ENCODE peak calls at places on chromosomes 5 and 9, in five cellular contexts. N is GM12878, B is fibroblast of lung, O is omental fat pad, F is psoas muscle. J is an unnamed sample.

GRCh38 chr9:36174271-36174670 is 5.1 kb downstream of the CCIN start:
- DNase-seq in N (no peak), B (no peak), O (no peak), F (no peak), J (no peak)

GRCh38 chr9:2560175-2560574 is 61.4 kb upstream of the VLDLR start:
- DNase-seq in N (no peak), B (no peak), O (no peak), F (no peak), J (no peak)

GRCh38 chr9:138104251-138105122 is 226.9 kb downstream of the CACNA1B start:
- DNase-seq in N (no peak), B (no peak), O (no peak), F (no peak), J (no peak)

GRCh38 chr5:138824516-138824915 is 50.6 kb downstream of the LRRTM2 start:
- DNase-seq in N (no peak), B (no peak), O (no peak), F (no peak), J (no peak)

GRCh38 chr9:2545881-2546490 is 75.6 kb upstream of the VLDLR start:
- DNase-seq in N (no peak), B (no peak), O (no peak), F (no peak), J (no peak)

GRCh38 chr9:21002040-21002439 is 29.4 kb downstream of the HACD4 start:
- DNase-seq in N (no peak), B (no peak), O (no peak), F (no peak), J (no peak)

GRCh38 chr9:89751081-89751855 is 146.5 kb downstream of the GADD45G start:
- DNase-seq in N (no peak), B (no peak), O (no peak), F (no peak), J (no peak)

GRCh38 chr9:36132081-36132480 is 4.5 kb upstream of the GLIPR2 start:
- DNase-seq in N (no peak), B (peak; percentile 88), O (no peak), F (no peak), J (no peak)

GRCh38 chr9:111455638-111456037 is 28.5 kb downstream of the ECPAS start:
- DNase-seq in N (no peak), B (no peak), O (no peak), F (no peak), J (no peak)

GRCh38 chr9:131395027-131395744 is 1.3 kb downstream of the PRRC2B start:
- DNase-seq in N (peak; percentile 26), B (no peak), O (no peak), F (no peak), J (peak; percentile 73)
- TF ChIP-seq CTCF in N (no peak), B (no peak), O (no peak), F (no peak), J (no peak)

DNA sequence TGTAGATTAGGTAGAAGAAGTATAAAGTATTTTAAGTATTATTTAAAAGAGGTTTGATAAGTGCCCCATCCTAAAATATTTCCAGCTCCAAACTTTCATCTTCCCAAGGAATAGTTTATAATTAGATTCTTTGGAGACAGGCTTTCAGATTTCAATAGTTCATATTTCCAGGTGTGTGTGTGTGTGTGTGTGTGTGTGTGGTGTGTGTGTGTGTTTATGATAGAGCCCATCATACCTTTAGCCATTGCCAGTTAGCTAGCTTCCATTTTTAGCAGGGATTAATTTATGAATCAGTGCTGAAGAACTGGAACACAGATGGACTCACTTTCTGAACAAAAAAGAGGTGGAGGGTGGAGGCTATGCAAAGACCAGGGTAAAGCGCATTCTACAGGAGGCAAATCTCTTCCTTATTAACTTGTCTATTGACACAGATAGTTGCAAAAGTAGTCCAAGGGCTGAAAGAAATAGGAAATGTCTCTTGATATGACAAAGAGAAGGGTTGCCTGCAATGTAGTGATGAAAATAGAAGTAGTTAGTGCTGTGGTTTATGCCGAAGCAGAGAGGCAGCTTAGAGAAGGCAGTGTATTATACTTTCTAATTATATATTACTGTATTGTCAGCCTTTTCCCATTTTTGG is 301.1 kb downstream of the MAN2A1 start:
- DNase-seq in N (no peak), B (no peak), O (no peak), F (no peak), J (no peak)
- TF ChIP-seq CTCF in N (no peak), B (no peak), O (no peak), F (no peak), J (no peak)

DNA sequence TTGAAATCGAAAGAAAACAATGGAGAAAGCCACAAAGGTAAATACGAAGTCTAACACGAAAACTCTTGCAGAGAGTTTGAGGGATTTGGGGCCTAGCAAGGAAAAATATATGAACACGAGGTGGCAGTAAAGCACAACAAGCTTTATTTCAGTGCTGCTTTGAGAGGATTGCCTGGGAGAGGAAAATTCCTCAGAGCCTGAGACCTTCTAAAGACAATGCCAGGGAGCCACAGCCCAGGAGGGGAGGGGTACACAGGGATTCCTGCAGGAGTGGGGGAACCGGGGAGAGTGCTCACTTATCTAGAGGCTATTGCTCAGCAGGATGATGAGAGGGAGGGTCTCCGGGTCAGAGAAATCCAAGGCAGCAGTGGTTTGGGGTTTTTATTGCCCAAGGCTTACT is 134.9 kb upstream of the ADCY2 start:
- DNase-seq in N (no peak), B (peak; percentile 9), O (no peak), F (no peak), J (no peak)
- TF ChIP-seq CTCF in N (peak; percentile 36), B (peak; percentile 8), O (no peak), F (peak; percentile 63), J (peak; percentile 57)

DNA sequence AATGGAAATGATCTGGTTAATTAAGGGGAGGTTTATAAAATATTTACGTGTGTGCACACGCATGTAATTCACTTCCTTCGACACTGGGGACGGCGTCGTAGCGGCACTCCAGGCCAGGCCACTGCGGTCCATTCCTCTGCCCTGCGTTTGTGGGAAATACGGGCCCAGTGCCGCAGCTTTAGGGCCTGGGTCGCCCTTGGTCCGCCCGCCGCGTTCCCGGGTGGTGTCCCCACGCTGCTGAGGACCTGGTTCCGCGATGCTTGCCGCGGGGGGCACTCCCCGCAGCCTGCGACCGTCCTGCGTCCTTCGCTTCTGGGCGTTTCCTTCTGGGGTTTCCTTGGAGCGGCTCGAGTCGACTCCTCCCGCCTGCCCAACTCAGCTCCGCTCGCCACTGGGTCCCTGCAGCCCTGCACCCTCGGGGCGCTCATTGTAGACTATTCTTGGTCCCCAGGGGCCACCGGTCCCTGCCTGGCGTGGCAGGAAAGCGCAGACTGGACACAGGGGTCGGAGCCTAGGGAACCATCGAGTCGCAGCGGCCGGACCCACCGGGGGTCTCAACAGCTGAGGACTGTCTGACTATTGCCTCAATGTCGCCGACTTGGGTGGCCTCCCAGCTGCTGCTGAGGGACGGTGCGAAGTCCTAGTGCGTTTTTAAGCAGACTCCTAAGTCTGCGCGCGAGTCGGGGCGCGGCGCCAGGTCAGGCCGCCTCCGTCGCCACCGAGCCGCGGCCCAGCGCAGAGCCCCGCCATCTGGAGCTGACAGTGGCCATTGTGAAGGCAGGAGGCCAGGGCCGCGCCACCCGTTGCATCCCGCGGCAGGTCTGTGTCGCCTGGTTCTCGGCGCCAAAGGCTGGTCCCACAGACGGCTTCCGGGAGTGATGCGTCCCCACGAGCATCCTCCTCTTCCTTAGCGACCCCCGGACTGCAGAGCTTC is 4.4 kb upstream of the IRX1 start:
- DNase-seq in N (no peak), B (no peak), O (no peak), F (no peak), J (no peak)
- TF ChIP-seq CTCF in N (no peak), B (no peak), O (no peak), F (no peak), J (no peak)

GRCh38 chr5:140175367-140176027 is 509 bp downstream of the CYSTM1 start:
- DNase-seq in N (no peak), B (peak; percentile 56), O (peak; percentile 51), F (peak; percentile 84), J (peak; percentile 92)
- TF ChIP-seq CTCF in N (peak; percentile 14), B (peak; percentile 24), O (no peak), F (peak; percentile 28), J (peak; percentile 43)

GRCh38 chr9:136039488-136039887 is 55.6 kb downstream of the NACC2 start:
- DNase-seq in N (no peak), B (no peak), O (no peak), F (no peak), J (no peak)

GRCh38 chr9:136042541-136042940 is 52.5 kb downstream of the NACC2 start:
- DNase-seq in N (no peak), B (no peak), O (no peak), F (no peak), J (no peak)

GRCh38 chr9:136031741-136032638 is 63.1 kb downstream of the NACC2 start:
- DNase-seq in N (no peak), B (no peak), O (no peak), F (peak; percentile 6), J (peak; percentile 36)

GRCh38 chr9:136036050-136036449 is 59.0 kb downstream of the NACC2 start:
- DNase-seq in N (no peak), B (no peak), O (no peak), F (no peak), J (no peak)

DNA sequence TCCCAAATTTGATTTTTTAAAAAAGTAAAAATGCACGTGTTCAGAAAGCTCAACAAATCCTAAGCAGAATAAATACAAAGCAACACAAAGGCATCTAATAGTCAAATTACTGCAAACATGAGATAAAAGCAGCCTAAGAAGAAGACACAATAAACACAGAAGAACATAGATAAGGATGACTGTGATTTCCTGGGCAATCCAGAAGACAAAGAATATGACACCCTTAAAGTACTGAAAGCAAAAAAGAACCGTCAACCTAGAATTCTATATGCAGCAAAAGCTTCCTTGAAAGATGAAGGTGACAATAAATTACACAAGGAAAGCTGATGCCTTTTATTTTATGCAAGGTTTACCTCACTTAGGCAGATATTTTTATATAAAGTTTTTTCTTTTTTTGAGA is 58.2 kb downstream of the NACC2 start:
- DNase-seq in N (no peak), B (no peak), O (no peak), F (no peak), J (no peak)
- TF ChIP-seq CTCF in N (no peak), B (no peak), O (no peak), F (no peak), J (no peak)

DNA sequence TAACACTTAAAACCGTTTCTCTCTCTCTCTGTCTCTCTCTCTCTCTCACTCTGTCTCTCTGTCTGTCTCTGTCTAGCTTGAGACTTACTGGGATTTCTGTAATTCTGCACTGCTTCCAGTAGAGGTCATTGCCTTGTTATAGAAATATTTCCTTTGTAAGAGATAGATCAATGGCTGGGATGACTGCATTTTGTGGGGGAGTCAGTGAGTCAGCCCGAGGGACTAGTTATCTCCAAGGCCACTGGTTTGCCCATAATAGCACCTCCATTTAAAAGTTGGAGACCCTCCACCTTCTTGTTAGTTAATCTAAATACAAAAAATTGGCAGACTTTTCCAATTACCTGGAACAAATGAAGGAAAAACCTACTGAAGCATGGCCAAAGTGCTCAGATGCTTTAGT is 547.2 kb downstream of the LRRC70 start:
- DNase-seq in N (no peak), B (peak; percentile 59), O (no peak), F (no peak), J (no peak)
- TF ChIP-seq CTCF in N (peak; percentile 38), B (peak; percentile 73), O (no peak), F (no peak), J (peak; percentile 44)

GRCh38 chr5:77851229-77852067 is 75.3 kb upstream of the TBCA start:
- DNase-seq in N (no peak), B (peak; percentile 53), O (no peak), F (peak; percentile 25), J (no peak)
- TF ChIP-seq CTCF in N (no peak), B (no peak), O (no peak), F (no peak), J (no peak)

DNA sequence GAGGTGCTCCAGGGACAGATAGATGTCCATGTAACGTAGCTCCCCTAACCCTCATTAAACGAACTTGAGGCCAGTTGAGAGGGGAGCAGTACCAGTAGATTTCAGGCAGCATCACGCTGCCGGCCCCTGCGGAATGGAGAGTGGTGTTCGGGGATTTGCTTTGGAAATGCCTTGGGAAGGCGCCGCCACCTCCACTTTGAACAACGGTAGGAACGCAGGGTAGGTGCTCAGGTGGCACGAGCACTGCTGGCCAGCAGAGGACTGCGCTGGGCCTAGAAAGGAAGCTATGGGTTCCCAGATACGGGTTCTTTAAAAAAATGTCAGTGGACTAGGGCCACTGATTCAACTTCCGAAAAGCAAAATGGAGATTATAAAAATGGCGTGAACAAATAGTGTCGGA is 271.8 kb downstream of the FANCC start:
- DNase-seq in N (no peak), B (no peak), O (no peak), F (no peak), J (no peak)
- TF ChIP-seq CTCF in N (no peak), B (no peak), O (no peak), F (no peak), J (no peak)

J was measured in lower lobe of right lung.